ENCODE peak calls at places on chromosomes 7 and 10, in ten cellular contexts. S is GM13977, W is chondrocyte, G is cardiac muscle cell, B is fibroblast of mammary gland, C is type B pancreatic cell, I is AG04449, E is H9, Q is PC-3, V is suprapubic skin. F is an unnamed sample.

GRCh38 chr10:14995964-14996565 is 36.9 kb downstream of the MEIG1 start:
- DNase-seq in C (no peak), I (no peak), Q (no peak), B (no peak), E (no peak), V (no peak), G (no peak), W (no peak), S (no peak), F (no peak)

GRCh38 chr10:1377756-1378397 is 321.7 kb downstream of the WDR37 start:
- DNase-seq in W (no peak), B (no peak), E (no peak), I (no peak), G (no peak), S (no peak), C (no peak), V (no peak), Q (no peak), F (no peak)

GRCh38 chr10:21135396-21135973 is 238.4 kb upstream of the NEBL start:
- DNase-seq in C (no peak), E (no peak), I (no peak), V (no peak), W (no peak), G (no peak), Q (peak), B (peak), S (no peak), F (no peak)

GRCh38 chr7:30772984-30773383 is 1.8 kb downstream of the MINDY4 start:
- DNase-seq in V (no peak), S (no peak), W (no peak), I (no peak), C (no peak), B (no peak), E (no peak), G (no peak), Q (no peak), F (no peak)

GRCh38 chr7:159024280-159024951 is 120.3 kb downstream of the VIPR2 start:
- DNase-seq in E (peak), C (no peak), G (no peak), Q (peak), I (no peak), B (no peak), S (no peak), V (peak), W (peak), F (no peak)

GRCh38 chr10:3481000-3481335 is 304.0 kb downstream of the KLF6 start:
- DNase-seq in W (no peak), G (no peak), I (no peak), V (no peak), C (no peak), S (no peak), E (no peak), B (no peak), Q (no peak), F (no peak)

GRCh38 chr7:151810434-151811232 is 66.3 kb downstream of the PRKAG2 start:
- DNase-seq in E (no peak), S (no peak), W (peak), I (no peak), G (no peak), C (no peak), Q (no peak), V (no peak), B (no peak), F (no peak)

GRCh38 chr7:104931181-104931781 is 82.7 kb upstream of the KMT2E start:
- DNase-seq in Q (no peak), W (no peak), G (peak), S (no peak), E (no peak), C (no peak), I (no peak), B (no peak), V (no peak), F (no peak)

DNA sequence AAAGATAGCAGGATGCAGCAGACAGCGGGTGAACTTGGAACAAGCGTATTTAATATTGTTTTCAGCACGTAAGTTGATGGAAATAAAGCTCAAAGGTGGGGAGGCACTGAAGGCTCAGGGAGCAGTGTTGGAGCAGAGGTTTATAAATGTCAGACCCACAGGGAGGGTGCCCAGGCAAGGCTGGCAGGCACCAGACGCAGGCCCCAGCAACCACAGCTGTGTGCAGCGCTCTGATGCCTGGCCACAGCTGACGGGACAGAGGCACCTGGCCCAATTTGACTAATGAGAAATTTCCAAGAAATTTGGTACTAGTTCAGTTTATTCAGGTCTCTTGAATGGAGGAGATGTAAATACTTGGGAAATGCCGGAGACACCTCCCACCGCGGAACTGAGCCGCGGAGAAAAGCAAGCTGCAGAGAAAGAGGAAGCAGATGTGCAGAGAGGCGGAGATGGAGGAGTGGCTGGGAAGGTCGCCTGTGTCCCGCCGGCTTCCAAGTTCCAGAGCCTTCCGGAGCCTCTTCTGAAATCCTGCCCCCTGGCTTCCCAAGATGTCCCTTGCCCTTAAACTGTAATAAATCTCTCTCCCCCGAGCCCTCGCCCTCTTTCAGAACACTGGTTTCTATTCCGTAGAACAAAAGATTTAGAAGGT is 38.3 kb upstream of the PLXNA4 start:
- DNase-seq in C (no peak), B (peak), I (no peak), S (no peak), V (no peak), W (no peak), G (peak), Q (no peak), E (peak), F (peak)
- TF ChIP-seq CTCF in C (peak), B (peak), I (no peak), S (no peak), V (no peak), W (peak), G (peak), Q (no peak), E (peak), F (no peak)

DNA sequence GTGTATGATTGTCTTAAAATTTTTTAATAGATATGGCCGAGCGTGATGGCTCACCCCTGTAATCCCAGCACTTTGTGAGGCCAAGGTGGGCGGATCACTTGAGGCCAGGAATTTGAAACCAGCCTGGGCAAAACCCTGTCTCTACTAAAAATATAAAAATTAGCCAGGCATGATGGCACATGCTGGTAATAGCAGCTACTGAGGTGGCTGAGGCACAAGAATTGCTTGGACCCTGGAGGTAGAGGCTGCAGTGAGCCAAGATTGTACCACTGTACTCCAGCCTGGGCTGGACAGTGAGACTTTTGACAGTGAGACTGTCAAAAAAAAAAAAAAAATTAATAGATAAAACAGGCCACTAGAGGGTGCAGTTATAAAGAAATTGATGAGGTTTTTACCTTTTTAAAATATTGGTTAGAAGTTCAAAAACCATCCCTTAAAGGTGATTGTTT is 20.5 kb downstream of the NOM1 start:
- DNase-seq in Q (peak), V (no peak), G (no peak), C (no peak), W (no peak), I (no peak), E (no peak), B (peak), S (no peak), F (no peak)
- TF ChIP-seq CTCF in Q (peak), V (no peak), G (no peak), C (peak), W (peak), I (no peak), E (peak), B (peak), S (peak), F (no peak)

GRCh38 chr7:42232275-42232674 is 4.7 kb downstream of the GLI3 start:
- DNase-seq in V (no peak), E (no peak), C (no peak), B (peak), W (no peak), G (no peak), S (no peak), Q (peak), I (no peak), F (no peak)
- TF ChIP-seq CTCF in V (no peak), E (no peak), C (no peak), B (no peak), W (no peak), G (no peak), S (no peak), Q (no peak), I (no peak), F (no peak)

DNA sequence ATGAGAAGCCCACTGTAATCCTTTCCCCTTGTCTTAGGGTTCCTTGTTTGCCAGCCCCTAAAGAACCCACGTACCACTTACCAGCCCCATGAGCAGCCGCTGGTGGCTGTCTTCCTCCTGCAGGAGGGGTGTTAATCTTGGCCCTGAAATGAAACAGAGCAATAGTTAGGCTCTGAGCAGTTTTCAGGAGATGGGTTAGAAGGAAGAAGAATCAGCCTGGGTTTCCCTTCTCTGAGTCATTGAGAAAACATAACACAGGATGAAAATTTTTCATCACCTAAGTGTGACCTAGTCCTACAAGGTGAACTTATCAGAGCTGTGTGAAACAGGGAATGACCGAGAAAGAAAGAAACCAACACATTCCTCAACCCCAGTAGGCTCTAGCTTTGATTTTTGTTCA is 90.0 kb downstream of the GSAP start:
- DNase-seq in B (peak), Q (peak), S (no peak), E (no peak), W (no peak), I (no peak), V (no peak), C (no peak), G (no peak), F (no peak)
- TF ChIP-seq CTCF in B (no peak), Q (no peak), S (no peak), E (no peak), W (no peak), I (no peak), V (no peak), C (no peak), G (no peak), F (no peak)

GRCh38 chr10:69010151-69010640 is 21.6 kb downstream of the KIFBP start:
- DNase-seq in I (no peak), C (no peak), B (no peak), W (no peak), E (no peak), S (no peak), G (no peak), V (no peak), Q (no peak), F (no peak)

GRCh38 chr10:69004821-69005220 is 16.2 kb downstream of the KIFBP start:
- DNase-seq in S (peak), I (no peak), W (no peak), E (no peak), V (no peak), G (no peak), Q (peak), B (peak), C (no peak), F (peak)

GRCh38 chr10:69009360-69009759 is 20.8 kb downstream of the KIFBP start:
- DNase-seq in W (no peak), G (no peak), S (no peak), Q (no peak), C (no peak), E (no peak), V (no peak), I (no peak), B (peak), F (no peak)

GRCh38 chr10:69005704-69006103 is 17.1 kb downstream of the KIFBP start:
- DNase-seq in B (no peak), G (no peak), Q (no peak), W (no peak), E (no peak), I (no peak), C (no peak), S (no peak), V (no peak), F (no peak)

DNA sequence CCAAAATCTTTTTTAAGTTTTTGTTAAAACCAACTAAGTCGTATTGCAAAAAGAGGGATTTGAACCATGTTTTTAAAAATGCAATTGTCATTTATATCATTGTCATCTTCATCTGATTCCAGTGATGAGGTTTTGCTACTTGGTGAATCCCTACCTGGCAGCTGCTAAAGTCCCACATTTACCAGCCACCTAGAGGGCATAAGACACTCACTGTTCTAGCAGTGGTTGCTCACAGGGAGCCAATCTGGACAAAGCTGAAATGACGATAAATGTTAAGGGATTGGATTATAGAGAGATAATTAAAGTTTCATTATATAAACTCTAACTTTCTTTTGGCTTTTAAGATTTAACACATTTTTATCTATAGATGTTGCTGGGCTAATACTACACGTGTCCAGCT is 18.7 kb downstream of the KIFBP start:
- DNase-seq in W (no peak), S (no peak), Q (peak), V (no peak), C (no peak), G (no peak), E (no peak), B (no peak), I (no peak), F (no peak)
- TF ChIP-seq CTCF in W (peak), S (peak), Q (peak), V (no peak), C (no peak), G (peak), E (peak), B (no peak), I (no peak), F (no peak)

GRCh38 chr10:6840766-6841165 is 260.7 kb upstream of the PRKCQ start:
- DNase-seq in Q (no peak), S (no peak), I (no peak), G (no peak), C (no peak), B (peak), V (no peak), W (no peak), E (no peak), F (no peak)

GRCh38 chr10:6840093-6840763 is 260.2 kb upstream of the PRKCQ start:
- DNase-seq in G (no peak), I (no peak), V (no peak), W (no peak), C (no peak), S (no peak), E (no peak), Q (no peak), B (peak), F (no peak)

GRCh38 chr10:6833458-6834011 is 253.5 kb upstream of the PRKCQ start:
- DNase-seq in G (no peak), S (no peak), V (no peak), C (no peak), Q (no peak), B (no peak), W (no peak), I (no peak), E (no peak), F (no peak)

GRCh38 chr10:6841746-6842145 is 261.7 kb upstream of the PRKCQ start:
- DNase-seq in W (no peak), C (no peak), G (no peak), I (no peak), S (no peak), E (no peak), Q (no peak), B (no peak), V (no peak), F (no peak)

DNA sequence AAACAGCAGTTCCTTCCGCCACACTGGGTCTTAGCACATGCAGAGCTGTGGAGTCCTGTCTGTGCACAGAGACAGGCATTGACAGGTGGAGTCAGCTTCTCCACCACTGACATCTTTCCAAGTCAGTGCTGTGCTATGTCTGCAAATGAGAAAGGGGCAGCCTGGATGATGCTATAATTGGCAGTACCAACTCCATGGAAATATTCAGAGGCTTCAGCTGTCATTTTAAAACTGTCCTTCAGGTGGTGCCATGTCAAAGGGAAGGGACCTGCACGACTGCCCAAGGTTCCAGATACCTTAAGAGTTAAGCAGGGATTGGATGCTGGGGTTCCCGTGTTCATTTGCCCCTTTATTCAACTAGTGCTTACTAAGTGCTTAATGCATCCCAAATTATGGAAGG is 258.0 kb upstream of the PRKCQ start:
- DNase-seq in S (no peak), B (peak), V (no peak), C (no peak), G (no peak), E (no peak), Q (peak), W (no peak), I (no peak), F (no peak)
- TF ChIP-seq CTCF in S (peak), B (peak), V (peak), C (peak), G (no peak), E (peak), Q (peak), W (peak), I (no peak), F (no peak)

GRCh38 chr7:106980358-106980685 is 64.2 kb upstream of the PRKAR2B start:
- DNase-seq in S (no peak), C (no peak), W (no peak), B (no peak), E (no peak), Q (no peak), I (no peak), V (no peak), G (no peak), F (no peak)

GRCh38 chr7:106984034-106984433 is 60.5 kb upstream of the PRKAR2B start:
- DNase-seq in B (no peak), I (no peak), S (no peak), E (no peak), W (no peak), Q (no peak), G (no peak), C (no peak), V (no peak), F (no peak)

GRCh38 chr7:106982415-106982814 is 62.1 kb upstream of the PRKAR2B start:
- DNase-seq in I (no peak), G (no peak), W (no peak), E (no peak), Q (no peak), V (no peak), C (no peak), S (no peak), B (no peak), F (no peak)

GRCh38 chr7:106979551-106980357 is 64.8 kb upstream of the PRKAR2B start:
- DNase-seq in G (peak), W (no peak), B (no peak), V (no peak), C (no peak), I (no peak), Q (no peak), S (no peak), E (peak), F (no peak)

GRCh38 chr7:106978425-106979386 is 65.8 kb upstream of the PRKAR2B start:
- DNase-seq in B (no peak), S (no peak), E (no peak), V (no peak), I (no peak), W (no peak), Q (no peak), G (no peak), C (no peak), F (no peak)
- TF ChIP-seq CTCF in B (no peak), S (no peak), E (no peak), V (no peak), I (no peak), W (peak), Q (no peak), G (peak), C (peak), F (no peak)

F was measured in GM20000.